ENCODE peak calls at places on chromosome 16, in four cellular contexts. One of them, this sample, is unnamed.

GRCh38 chr16:50245417-50246298 is 20.7 kb upstream of the ADCY7 start:
- DNase-seq in hepatocyte: peak; percentile 75
- DNase-seq in ovary: peak; percentile 73
- DNase-seq in HCT116: peak; percentile 39
- DNase-seq in this sample: no peak

GRCh38 chr16:24635900-24636610 is 93.4 kb upstream of the TNRC6A start:
- DNase-seq in hepatocyte: peak; percentile 77
- DNase-seq in ovary: peak; percentile 68
- DNase-seq in HCT116: no peak
- DNase-seq in this sample: peak; percentile 55

GRCh38 chr16:90015586-90016338 is 3.5 kb downstream of the DBNDD1 start:
- DNase-seq in hepatocyte: no peak
- DNase-seq in ovary: no peak
- DNase-seq in HCT116: no peak
- DNase-seq in this sample: no peak

GRCh38 chr16:66881014-66881417 is 701 bp downstream of the PDP2 start:
- DNase-seq in hepatocyte: peak; percentile 41
- DNase-seq in ovary: no peak
- DNase-seq in HCT116: no peak
- DNase-seq in this sample: no peak

GRCh38 chr16:81730090-81731051 is 48.7 kb upstream of the PLCG2 start:
- DNase-seq in hepatocyte: peak; percentile 90
- DNase-seq in ovary: peak; percentile 93
- DNase-seq in HCT116: peak; percentile 75
- DNase-seq in this sample: peak; percentile 90

GRCh38 chr16:10827691-10828341 is 9.2 kb upstream of the TVP23A start:
- DNase-seq in hepatocyte: peak; percentile 46
- DNase-seq in ovary: peak; percentile 79
- DNase-seq in HCT116: no peak
- DNase-seq in this sample: no peak

GRCh38 chr16:89210904-89211515 is 6.5 kb upstream of the ZNF778 start:
- DNase-seq in hepatocyte: no peak
- DNase-seq in ovary: no peak
- DNase-seq in HCT116: no peak
- DNase-seq in this sample: no peak

GRCh38 chr16:69069504-69069903 is 35.9 kb upstream of the HAS3 start:
- DNase-seq in hepatocyte: no peak
- DNase-seq in ovary: no peak
- DNase-seq in HCT116: no peak
- DNase-seq in this sample: no peak

GRCh38 chr16:8943001-8943763 is 20.5 kb downstream of the USP7 start:
- DNase-seq in hepatocyte: no peak
- DNase-seq in ovary: no peak
- DNase-seq in HCT116: no peak
- DNase-seq in this sample: no peak

GRCh38 chr16:85611455-85612190 is 1.5 kb upstream of the GSE1 start:
- DNase-seq in hepatocyte: peak; percentile 92
- DNase-seq in ovary: peak; percentile 85
- DNase-seq in HCT116: peak; percentile 54
- DNase-seq in this sample: peak; percentile 90

GRCh38 chr16:27735031-27735430 is 185.1 kb downstream of the KATNIP start:
- DNase-seq in hepatocyte: no peak
- DNase-seq in ovary: no peak
- DNase-seq in HCT116: no peak
- DNase-seq in this sample: no peak
- H3K4me3 ChIP-seq in hepatocyte: no peak overlapping the region
- H3K4me3 ChIP-seq in ovary: no peak overlapping the region
- H3K4me3 ChIP-seq in HCT116: no peak overlapping the region
- H3K4me3 ChIP-seq in this sample: no peak overlapping the region

DNA sequence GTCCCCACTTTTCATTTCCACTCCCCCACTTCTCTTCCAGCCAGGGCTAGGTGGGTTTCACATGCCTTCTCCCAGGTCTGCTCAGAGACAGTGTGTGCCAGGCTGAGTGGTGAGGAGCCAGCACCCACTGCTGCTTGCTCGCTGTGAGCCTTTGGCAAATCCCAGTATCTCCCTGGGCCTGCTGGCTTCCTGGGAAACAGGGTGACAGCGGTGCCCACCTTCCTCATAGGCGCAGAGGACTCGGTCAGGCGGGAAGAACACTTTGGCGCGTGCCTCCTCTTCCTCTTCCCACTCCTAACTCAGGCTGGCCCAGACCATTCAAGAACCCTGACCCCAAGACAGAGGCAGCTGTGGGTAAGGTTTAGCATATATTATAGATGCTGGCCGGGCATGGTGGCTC is 456 bp upstream of the PRSS53 start:
- DNase-seq in hepatocyte: no peak
- DNase-seq in ovary: no peak
- DNase-seq in HCT116: no peak
- DNase-seq in this sample: no peak
- H3K27ac ChIP-seq in hepatocyte: no peak overlapping the region
- H3K27ac ChIP-seq in ovary: no peak overlapping the region
- H3K27ac ChIP-seq in HCT116: no peak overlapping the region
- H3K27ac ChIP-seq in this sample: no peak overlapping the region

GRCh38 chr16:1450841-1451240 is 6.5 kb upstream of the CCDC154 start:
- DNase-seq in hepatocyte: no peak
- DNase-seq in ovary: no peak
- DNase-seq in HCT116: no peak
- DNase-seq in this sample: no peak

GRCh38 chr16:1451702-1452392 is 7.5 kb upstream of the CCDC154 start:
- DNase-seq in hepatocyte: no peak
- DNase-seq in ovary: no peak
- DNase-seq in HCT116: no peak
- DNase-seq in this sample: no peak

GRCh38 chr16:1449201-1449788 is 4.9 kb upstream of the CCDC154 start:
- DNase-seq in hepatocyte: no peak
- DNase-seq in ovary: no peak
- DNase-seq in HCT116: no peak
- DNase-seq in this sample: no peak

GRCh38 chr16:1448536-1449116 is 4.3 kb upstream of the CCDC154 start:
- DNase-seq in hepatocyte: no peak
- DNase-seq in ovary: no peak
- DNase-seq in HCT116: no peak
- DNase-seq in this sample: no peak

DNA sequence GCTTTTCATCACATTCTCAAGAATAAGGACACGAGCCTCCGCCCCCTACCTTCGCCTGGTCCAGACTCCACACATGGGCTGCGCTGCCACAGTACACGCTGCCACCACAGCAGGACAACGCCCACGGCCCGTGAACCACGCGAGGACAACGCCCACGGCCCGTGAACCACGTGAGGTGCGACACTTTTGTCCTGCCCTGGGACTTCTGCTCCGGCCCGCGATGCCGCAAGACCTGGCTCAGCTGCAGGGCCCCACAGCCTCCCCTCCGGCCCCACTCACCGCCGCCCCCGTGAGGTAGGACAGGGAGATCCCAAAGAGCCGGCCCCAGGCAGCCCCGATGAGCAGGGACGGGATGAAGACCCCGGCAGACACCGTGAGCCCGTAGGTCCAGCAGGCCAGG is 5.9 kb upstream of the CCDC154 start:
- DNase-seq in hepatocyte: no peak
- DNase-seq in ovary: no peak
- DNase-seq in HCT116: no peak
- DNase-seq in this sample: peak; percentile 34
- TF ChIP-seq CTCF in hepatocyte: no peak
- TF ChIP-seq CTCF in ovary: no peak
- TF ChIP-seq CTCF in HCT116: peak; percentile 28
- TF ChIP-seq CTCF in this sample: no peak

GRCh38 chr16:1095450-1096163 is 437 bp downstream of the C1QTNF8 start:
- DNase-seq in hepatocyte: no peak
- DNase-seq in ovary: no peak
- DNase-seq in HCT116: no peak
- DNase-seq in this sample: no peak
- H3K4me3 ChIP-seq in hepatocyte: no peak overlapping the region
- H3K4me3 ChIP-seq in ovary: no peak overlapping the region
- H3K4me3 ChIP-seq in HCT116: no peak overlapping the region
- H3K4me3 ChIP-seq in this sample: no peak overlapping the region

This sample was measured in dorsolateral prefrontal cortex.